ENCODE peak calls at places on chromosomes 3 and 15, in ten cellular contexts. Y, H, J, C, L, X, S, G, U and A are unnamed samples.

GRCh38 chr15:40598672-40599071 is 4.6 kb downstream of the KNL1 start:
- DNase-seq in Y (no peak), H (no peak), J (no peak), C (no peak), L (no peak), X (no peak), S (no peak), G (no peak), U (no peak), A (no peak)

GRCh38 chr3:88150371-88150770 is 612 bp downstream of the C3orf38 start:
- DNase-seq in Y (no peak), H (no peak), J (peak; percentile 50), C (no peak), L (peak; percentile 4), X (peak; percentile 48), S (no peak), G (no peak), U (no peak), A (no peak)

GRCh38 chr15:65939901-65940617 is 70.8 kb downstream of the RAB11A start:
- DNase-seq in Y (no peak), H (peak; percentile 51), J (no peak), C (no peak), L (peak; percentile 95), X (no peak), S (no peak), G (no peak), U (no peak), A (no peak)

GRCh38 chr15:100338971-100339444 is 2.8 kb downstream of the ADAMTS17 start:
- DNase-seq in Y (peak; percentile 87), H (peak; percentile 48), J (peak; percentile 62), C (peak; percentile 79), L (peak; percentile 72), X (peak; percentile 46), S (peak; percentile 87), G (peak; percentile 75), U (peak; percentile 66), A (peak; percentile 77)

GRCh38 chr3:77354958-77355357 is 315.1 kb downstream of the ROBO2 start:
- DNase-seq in Y (no peak), H (no peak), J (no peak), C (no peak), L (no peak), X (no peak), S (no peak), G (no peak), U (no peak), A (no peak)

GRCh38 chr3:195080125-195080524 is 190.8 kb downstream of the XXYLT1 start:
- DNase-seq in Y (no peak), H (no peak), J (peak; percentile 22), C (peak; percentile 43), L (no peak), X (no peak), S (no peak), G (no peak), U (no peak), A (no peak)

GRCh38 chr3:132232231-132232792 is 84.9 kb upstream of the ACP3 start:
- DNase-seq in Y (no peak), H (no peak), J (no peak), C (no peak), L (peak; percentile 2), X (no peak), S (no peak), G (no peak), U (no peak), A (no peak)

GRCh38 chr3:13407475-13407874 is 12.6 kb downstream of the NUP210 start:
- DNase-seq in Y (no peak), H (no peak), J (no peak), C (no peak), L (no peak), X (no peak), S (no peak), G (no peak), U (no peak), A (no peak)

GRCh38 chr3:188507244-188507720 is 353.3 kb downstream of the LPP start:
- DNase-seq in Y (peak; percentile 14), H (peak; percentile 93), J (peak; percentile 13), C (no peak), L (peak; percentile 98), X (no peak), S (no peak), G (peak; percentile 22), U (no peak), A (no peak)

GRCh38 chr3:23808525-23808924 is 2.8 kb downstream of the UBE2E1 start:
- DNase-seq in Y (no peak), H (no peak), J (no peak), C (no peak), L (no peak), X (no peak), S (no peak), G (no peak), U (no peak), A (no peak)

GRCh38 chr3:99579965-99580364 is 58.4 kb upstream of the COL8A1 start:
- DNase-seq in Y (no peak), H (no peak), J (no peak), C (no peak), L (no peak), X (no peak), S (no peak), G (no peak), U (no peak), A (no peak)

GRCh38 chr3:135325096-135325495 is 530.0 kb downstream of the EPHB1 start:
- DNase-seq in Y (peak; percentile 42), H (no peak), J (no peak), C (no peak), L (no peak), X (no peak), S (no peak), G (no peak), U (no peak), A (no peak)

GRCh38 chr3:194277547-194278091 is 73.5 kb downstream of the CPN2 start:
- DNase-seq in Y (no peak), H (peak; percentile 90), J (no peak), C (no peak), L (peak; percentile 72), X (no peak), S (peak; percentile 86), G (no peak), U (peak; percentile 88), A (no peak)

GRCh38 chr3:112333002-112333385 is at the start of gene CD200:
- DNase-seq in Y (peak; percentile 68), H (peak; percentile 50), J (peak; percentile 12), C (no peak), L (peak; percentile 60), X (no peak), S (peak; percentile 26), G (peak; percentile 59), U (peak; percentile 81), A (peak; percentile 81)

GRCh38 chr3:72447059-72447946 is 400.9 kb downstream of the SHQ1 start:
- DNase-seq in Y (peak; percentile 93), H (peak; percentile 89), J (peak; percentile 92), C (peak; percentile 85), L (peak; percentile 66), X (peak; percentile 90), S (peak; percentile 91), G (peak; percentile 70), U (peak; percentile 95), A (peak; percentile 96)
- H3K4me1 ChIP-seq in Y (peaks cover 16% of the 10 kb centered on the region), H (no peaks in the 10 kb centered on the region), J (peaks cover 42% of the 10 kb centered on the region), C (peaks cover 23% of the 10 kb centered on the region), L (peaks cover 13% of the 10 kb centered on the region), X (peaks cover 10% of the 10 kb centered on the region), S (peaks cover 29% of the 10 kb centered on the region), G (no peaks in the 10 kb centered on the region), U (peaks cover 11% of the 10 kb centered on the region), A (no peaks in the 10 kb centered on the region)

DNA sequence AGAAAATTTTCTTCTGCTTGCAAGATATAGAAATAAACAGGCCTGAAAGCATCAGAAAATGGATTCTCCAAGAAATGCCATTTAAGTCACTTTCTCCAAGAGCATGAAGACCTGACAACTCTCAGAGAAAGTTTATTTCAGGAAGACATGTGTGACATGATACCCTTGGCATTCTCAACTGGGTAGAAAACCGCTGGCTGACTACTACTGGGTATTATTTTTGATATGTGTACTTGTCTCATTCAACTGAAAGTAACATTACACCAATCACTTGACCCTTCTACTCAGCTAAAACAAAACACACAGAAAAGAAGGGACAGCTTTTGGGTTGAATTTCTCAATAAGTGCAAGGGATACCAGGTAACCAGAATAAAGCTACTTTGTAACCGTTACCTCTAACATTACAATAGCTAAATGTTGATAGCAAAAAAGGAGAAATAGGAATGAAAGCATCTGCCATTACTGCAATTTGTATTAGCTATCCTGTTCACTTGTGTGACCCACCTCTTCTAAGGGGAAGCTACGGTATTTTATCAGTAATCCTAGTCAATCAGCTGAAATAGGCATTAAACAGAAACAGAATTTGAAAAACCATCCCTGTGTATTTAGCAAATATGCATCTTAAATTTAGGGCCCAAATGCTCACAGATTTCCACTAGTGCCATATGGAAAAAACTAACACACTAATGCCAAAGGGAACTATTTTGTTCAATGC is 7.3 kb downstream of the TRA2B start:
- DNase-seq in Y (no peak), H (peak; percentile 44), J (no peak), C (no peak), L (peak; percentile 40), X (no peak), S (no peak), G (no peak), U (no peak), A (no peak)
- H3K4me3 ChIP-seq in Y (no peak overlapping the region), H (peak overlapping the region; percentile 8), J (peak overlapping the region; percentile 92), C (no peak overlapping the region), L (peak overlapping the region; percentile 12), X (peak overlapping the region; percentile 3), S (no peak overlapping the region), G (peak overlapping the region; percentile 1), U (no peak overlapping the region), A (no peak overlapping the region)

DNA sequence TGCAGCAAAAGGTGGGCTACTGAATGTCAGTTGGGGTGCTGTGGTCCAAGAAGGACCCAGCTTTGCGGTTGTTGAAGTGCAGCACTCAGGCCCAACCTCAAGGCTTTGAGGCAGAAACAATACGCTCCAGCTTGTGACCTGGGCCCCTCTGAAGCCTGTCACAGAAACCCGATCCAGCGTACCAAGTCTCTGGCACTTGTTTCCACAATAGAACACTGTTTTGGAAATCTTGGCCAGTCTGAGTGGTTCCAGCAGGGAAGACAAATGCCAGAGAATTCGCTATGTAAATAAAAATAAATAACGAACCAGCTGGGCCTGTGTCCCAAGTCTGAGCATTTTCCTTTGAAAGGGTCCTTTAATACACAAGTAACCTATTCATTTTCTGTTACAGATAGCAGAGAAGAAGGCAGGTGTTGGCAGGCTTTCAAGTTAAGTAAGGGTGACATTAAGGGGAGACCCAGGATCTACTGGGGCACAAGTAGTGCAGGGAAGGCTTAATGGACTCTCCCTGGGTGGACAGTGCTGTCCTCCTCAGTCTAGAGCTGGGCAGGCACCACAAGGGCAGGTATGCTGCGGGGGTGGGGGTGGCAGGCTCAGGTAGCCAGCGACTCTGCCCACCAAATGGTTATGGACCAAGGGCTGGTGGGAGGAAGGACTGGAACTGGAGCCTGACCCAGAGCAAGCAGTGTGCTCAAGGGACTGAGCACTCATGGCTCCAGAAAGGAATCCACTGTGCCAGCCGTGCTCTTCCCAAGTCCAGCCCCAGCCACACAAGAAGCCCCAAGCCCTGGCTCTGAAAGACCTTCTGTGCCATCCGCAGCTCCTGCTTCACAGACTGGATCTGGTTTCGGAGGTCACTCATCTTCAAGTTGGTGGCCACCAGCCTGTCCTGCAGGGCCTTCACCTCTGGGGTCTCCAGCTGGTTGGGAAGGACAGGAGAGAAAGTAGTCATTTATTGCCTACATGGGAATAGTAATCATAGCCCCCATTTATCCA is 26.3 kb downstream of the CCDC13 start:
- DNase-seq in Y (no peak), H (peak; percentile 81), J (no peak), C (peak; percentile 67), L (no peak), X (no peak), S (no peak), G (no peak), U (no peak), A (no peak)
- H3K4me1 ChIP-seq in Y (no peaks in the 10 kb centered on the region), H (peaks cover 4% of the 10 kb centered on the region), J (no peaks in the 10 kb centered on the region), C (peaks cover 9% of the 10 kb centered on the region), L (no peaks in the 10 kb centered on the region), X (no peaks in the 10 kb centered on the region), S (no peaks in the 10 kb centered on the region), G (peaks cover 18% of the 10 kb centered on the region), U (peaks cover 9% of the 10 kb centered on the region), A (no peaks in the 10 kb centered on the region)

GRCh38 chr15:89358435-89358754 is 23.8 kb upstream of the POLG start:
- DNase-seq in Y (no peak), H (no peak), J (no peak), C (no peak), L (no peak), X (peak; percentile 83), S (no peak), G (no peak), U (no peak), A (no peak)
- H3K4me3 ChIP-seq in Y (no peak overlapping the region), H (no peak overlapping the region), J (peak overlapping the region; percentile 67), C (peak overlapping the region; percentile 45), L (peak overlapping the region; percentile 51), X (peak overlapping the region; percentile 73), S (peak overlapping the region; percentile 47), G (peak overlapping the region; percentile 39), U (peak overlapping the region; percentile 43), A (no peak overlapping the region)